ENCODE peak calls at places on chromosomes 16 and 17, in five cellular contexts. One of them, this sample, is unnamed.
A peak's percentile ranks its signal among the peaks of the same experiment; 100 is the strongest.

GRCh38 chr17:83194189-83194565 is 114.8 kb downstream of the METRNL start:
- DNase-seq in NCI-H748 treated with DMSO at 0.1 percent for 48 hours: no peak
- DNase-seq in anterior cingulate cortex: no peak
- DNase-seq in LoVo: no peak
- DNase-seq in NT2/D1: no peak
- DNase-seq in this sample: no peak

GRCh38 chr16:84907575-84907974 is 87.8 kb downstream of the CRISPLD2 start:
- DNase-seq in NT2/D1: no peak
- DNase-seq in NCI-H748 treated with DMSO at 0.1 percent for 48 hours: no peak
- DNase-seq in LoVo: no peak
- DNase-seq in anterior cingulate cortex: no peak
- DNase-seq in this sample: no peak

GRCh38 chr17:7004398-7005253 is 7.8 kb upstream of the RNASEK start:
- DNase-seq in NCI-H748 treated with DMSO at 0.1 percent for 48 hours: peak; percentile 90
- DNase-seq in NT2/D1: no peak
- DNase-seq in LoVo: peak; percentile 64
- DNase-seq in anterior cingulate cortex: no peak
- DNase-seq in this sample: peak; percentile 80

GRCh38 chr17:82963104-82963950 is 116.1 kb upstream of the METRNL start:
- DNase-seq in LoVo: no peak
- DNase-seq in anterior cingulate cortex: peak; percentile 5
- DNase-seq in NCI-H748 treated with DMSO at 0.1 percent for 48 hours: peak; percentile 23
- DNase-seq in NT2/D1: no peak
- DNase-seq in this sample: no peak

GRCh38 chr17:1714980-1715802 is 5.0 kb upstream of the TLCD2 start:
- DNase-seq in LoVo: peak; percentile 87
- DNase-seq in NCI-H748 treated with DMSO at 0.1 percent for 48 hours: no peak
- DNase-seq in NT2/D1: no peak
- DNase-seq in anterior cingulate cortex: no peak
- DNase-seq in this sample: peak; percentile 85

GRCh38 chr17:31364012-31364411 is 27.5 kb upstream of the RAB11FIP4 start:
- DNase-seq in NT2/D1: no peak
- DNase-seq in LoVo: no peak
- DNase-seq in NCI-H748 treated with DMSO at 0.1 percent for 48 hours: no peak
- DNase-seq in anterior cingulate cortex: no peak
- DNase-seq in this sample: no peak

GRCh38 chr17:28473542-28473941 is at the start of gene SLC13A2:
- DNase-seq in NCI-H748 treated with DMSO at 0.1 percent for 48 hours: no peak
- DNase-seq in NT2/D1: no peak
- DNase-seq in anterior cingulate cortex: no peak
- DNase-seq in LoVo: no peak
- DNase-seq in this sample: no peak

GRCh38 chr16:26643519-26643918 is 423.2 kb upstream of the C16orf82 start:
- DNase-seq in NT2/D1: no peak
- DNase-seq in anterior cingulate cortex: no peak
- DNase-seq in NCI-H748 treated with DMSO at 0.1 percent for 48 hours: no peak
- DNase-seq in LoVo: no peak
- DNase-seq in this sample: no peak

GRCh38 chr16:17161034-17161433 is 309.7 kb downstream of the XYLT1 start:
- DNase-seq in anterior cingulate cortex: no peak
- DNase-seq in NCI-H748 treated with DMSO at 0.1 percent for 48 hours: no peak
- DNase-seq in LoVo: no peak
- DNase-seq in NT2/D1: no peak
- DNase-seq in this sample: no peak

GRCh38 chr17:7215652-7216139 is 3.9 kb downstream of the DLG4 start:
- DNase-seq in LoVo: no peak
- DNase-seq in anterior cingulate cortex: no peak
- DNase-seq in NT2/D1: no peak
- DNase-seq in NCI-H748 treated with DMSO at 0.1 percent for 48 hours: no peak
- DNase-seq in this sample: no peak

GRCh38 chr17:6047966-6048365 is 22.2 kb upstream of the WSCD1 start:
- DNase-seq in anterior cingulate cortex: no peak
- DNase-seq in LoVo: no peak
- DNase-seq in NCI-H748 treated with DMSO at 0.1 percent for 48 hours: no peak
- DNase-seq in NT2/D1: no peak
- DNase-seq in this sample: no peak

GRCh38 chr17:40612510-40613244 is 34.9 kb downstream of the SMARCE1 start:
- DNase-seq in NT2/D1: no peak
- DNase-seq in LoVo: no peak
- DNase-seq in anterior cingulate cortex: peak; percentile 17
- DNase-seq in NCI-H748 treated with DMSO at 0.1 percent for 48 hours: no peak
- DNase-seq in this sample: no peak

GRCh38 chr17:27236710-27237315 is 57.1 kb upstream of the WSB1 start:
- DNase-seq in NCI-H748 treated with DMSO at 0.1 percent for 48 hours: peak; percentile 59
- DNase-seq in anterior cingulate cortex: peak; percentile 31
- DNase-seq in LoVo: peak; percentile 74
- DNase-seq in NT2/D1: peak; percentile 44
- DNase-seq in this sample: peak; percentile 77

GRCh38 chr16:49019081-49019633 is 262.5 kb downstream of the CBLN1 start:
- DNase-seq in anterior cingulate cortex: no peak
- DNase-seq in NT2/D1: no peak
- DNase-seq in NCI-H748 treated with DMSO at 0.1 percent for 48 hours: peak; percentile 33
- DNase-seq in LoVo: no peak
- DNase-seq in this sample: peak; percentile 54

GRCh38 chr16:56111100-56111499 is 80.2 kb upstream of the GNAO1 start:
- DNase-seq in LoVo: no peak
- DNase-seq in NT2/D1: no peak
- DNase-seq in anterior cingulate cortex: no peak
- DNase-seq in NCI-H748 treated with DMSO at 0.1 percent for 48 hours: no peak
- DNase-seq in this sample: no peak

This sample was measured in NCI-H460.